ENCODE peak calls at places on chromosomes 7 and 10, in six cellular contexts. K, F, W, M, T and R are unnamed samples.
A peak's percentile ranks its signal among the peaks of the same experiment; 100 is the strongest.

GRCh38 chr10:88178758-88179157 is 315.3 kb downstream of the PTEN start:
- DNase-seq in K (no peak), T (no peak), F (no peak), W (no peak), M (no peak), R (no peak)

GRCh38 chr7:44046321-44047061 is 2.0 kb downstream of the DBNL start:
- DNase-seq in M (no peak), K (no peak), W (no peak), F (peak; percentile 55), T (no peak), R (no peak)

GRCh38 chr7:50793115-50793946 is 10.6 kb upstream of the GRB10 start:
- DNase-seq in K (peak; percentile 85), W (peak; percentile 30), M (peak; percentile 83), T (no peak), F (peak; percentile 87), R (no peak)

GRCh38 chr7:93119191-93119905 is 1.6 kb upstream of the SAMD9 start:
- DNase-seq in M (no peak), W (no peak), K (no peak), F (no peak), T (no peak), R (no peak)

GRCh38 chr10:31194986-31195385 is 124.0 kb upstream of the ZEB1 start:
- DNase-seq in K (no peak), W (no peak), F (no peak), M (no peak), T (no peak), R (no peak)

GRCh38 chr10:100723769-100724530 is 21.4 kb upstream of the PAX2 start:
- DNase-seq in F (peak; percentile 28), M (no peak), T (no peak), K (no peak), W (no peak), R (no peak)

GRCh38 chr7:139731802-139732470 is 45.9 kb downstream of the HIPK2 start:
- DNase-seq in F (peak; percentile 93), M (peak; percentile 98), K (peak; percentile 94), W (peak; percentile 82), T (peak; percentile 79), R (peak; percentile 44)

GRCh38 chr10:131567279-131568162 is 256.0 kb upstream of the TCERG1L start:
- DNase-seq in K (no peak), W (no peak), F (no peak), T (no peak), M (peak; percentile 41), R (no peak)

GRCh38 chr7:36367561-36367889 is 22.1 kb upstream of the ANLN start:
- DNase-seq in T (no peak), W (no peak), K (no peak), F (no peak), M (no peak), R (no peak)

GRCh38 chr7:107971613-107972012 is 31.3 kb downstream of the LAMB1 start:
- DNase-seq in K (no peak), F (peak; percentile 81), T (no peak), W (no peak), M (no peak), R (no peak)

GRCh38 chr10:92175164-92175563 is 115.7 kb downstream of the CPEB3 start:
- DNase-seq in T (no peak), F (no peak), M (no peak), K (no peak), W (no peak), R (no peak)

GRCh38 chr10:43594944-43595589 is 11.2 kb upstream of the ZNF485 start:
- DNase-seq in M (no peak), T (no peak), K (peak; percentile 22), W (no peak), F (no peak), R (no peak)

GRCh38 chr10:119199231-119199992 is 8.0 kb upstream of the GRK5 start:
- DNase-seq in T (no peak), W (no peak), F (peak; percentile 88), M (peak; percentile 71), K (peak; percentile 73), R (peak; percentile 59)

GRCh38 chr7:26348234-26348851 is 56.7 kb downstream of the SNX10 start:
- DNase-seq in T (no peak), M (no peak), F (no peak), W (no peak), K (peak; percentile 67), R (no peak)

GRCh38 chr7:51229106-51229537 is 87.5 kb downstream of the COBL start:
- DNase-seq in T (no peak), K (no peak), F (no peak), M (no peak), W (no peak), R (no peak)

GRCh38 chr10:62426086-62426485 is 51.9 kb downstream of the ZNF365 start:
- DNase-seq in T (no peak), M (no peak), F (no peak), K (no peak), W (no peak), R (no peak)

GRCh38 chr10:120588311-120588710 is 131.3 kb downstream of the PLPP4 start:
- DNase-seq in W (no peak), F (no peak), K (no peak), T (no peak), M (no peak), R (no peak)

GRCh38 chr7:76383089-76383944 is 24.5 kb upstream of the YWHAG start:
- DNase-seq in T (no peak), K (no peak), F (no peak), W (no peak), M (no peak), R (no peak)

GRCh38 chr10:50605280-50606270 is 18.2 kb downstream of the SGMS1 start:
- DNase-seq in F (peak; percentile 81), K (peak; percentile 83), M (no peak), T (no peak), W (no peak), R (no peak)

GRCh38 chr7:46908770-46909169 is 673.1 kb downstream of the TNS3 start:
- DNase-seq in M (no peak), W (no peak), K (no peak), F (no peak), T (no peak), R (no peak)

GRCh38 chr10:108556176-108556575 is 1367.1 kb downstream of the XPNPEP1 start:
- DNase-seq in M (no peak), F (no peak), W (no peak), T (no peak), K (no peak), R (no peak)

GRCh38 chr7:98483276-98483963 is 82.5 kb upstream of the BAIAP2L1 start:
- DNase-seq in M (no peak), F (no peak), T (no peak), K (no peak), W (no peak), R (no peak)

GRCh38 chr7:82223580-82223979 is 220.0 kb downstream of the CACNA2D1 start:
- DNase-seq in T (no peak), K (no peak), M (no peak), W (no peak), F (no peak), R (no peak)

GRCh38 chr7:19526639-19527038 is 182.2 kb downstream of the POLR1F start:
- DNase-seq in F (no peak), T (no peak), M (no peak), W (no peak), K (no peak), R (no peak)

GRCh38 chr7:48904975-48905374 is 19.4 kb upstream of the CDC14C start:
- DNase-seq in W (no peak), T (no peak), F (no peak), K (no peak), M (no peak), R (no peak)

GRCh38 chr10:13347235-13348156 is 597 bp downstream of the SEPHS1 start:
- DNase-seq in F (peak; percentile 90), M (peak; percentile 89), K (peak; percentile 83), T (peak; percentile 52), W (peak; percentile 65), R (peak; percentile 87)

GRCh38 chr7:1561036-1561940 is 5.3 kb upstream of the TMEM184A start:
- DNase-seq in W (no peak), K (no peak), T (no peak), M (no peak), F (no peak), R (no peak)
- H3K27ac ChIP-seq in W (no peak overlapping the region), K (no peak overlapping the region), T (no peak overlapping the region), M (no peak overlapping the region), F (no peak overlapping the region), R (no peak overlapping the region)

GRCh38 chr7:16739863-16740622 is 13.5 kb upstream of the TSPAN13 start:
- DNase-seq in W (no peak), K (peak; percentile 29), F (no peak), T (no peak), M (no peak), R (no peak)
- H3K4me3 ChIP-seq in W (no peak overlapping the region), K (no peak overlapping the region), F (no peak overlapping the region), T (no peak overlapping the region), M (no peak overlapping the region), R (no peak overlapping the region)

GRCh38 chr7:129951076-129952011 is 1.4 kb downstream of the UBE2H start:
- DNase-seq in W (no peak), M (peak; percentile 62), K (peak; percentile 32), T (no peak), F (peak; percentile 65), R (no peak)

GRCh38 chr7:129950191-129950940 is 2.4 kb downstream of the UBE2H start:
- DNase-seq in K (no peak), F (peak; percentile 54), W (no peak), M (no peak), T (no peak), R (no peak)

GRCh38 chr7:129952164-129952652 is 552 bp downstream of the UBE2H start:
- DNase-seq in K (peak; percentile 66), M (peak; percentile 76), F (peak; percentile 71), T (no peak), W (no peak), R (peak; percentile 67)

GRCh38 chr7:129955993-129956543 is 3.3 kb upstream of the UBE2H start:
- DNase-seq in M (peak; percentile 4), F (peak; percentile 12), K (no peak), T (no peak), W (no peak), R (no peak)

GRCh38 chr7:129952653-129953560 is at the start of gene UBE2H:
- DNase-seq in W (peak; percentile 91), F (peak; percentile 96), T (peak; percentile 49), M (peak; percentile 94), K (peak; percentile 91), R (peak; percentile 94)
- TF ChIP-seq CTCF in W (no peak), F (no peak), T (no peak), M (no peak), K (no peak), R (no peak)

GRCh38 chr7:28395404-28395803 is 16.9 kb upstream of the CREB5 start:
- DNase-seq in F (no peak), K (no peak), M (no peak), W (no peak), T (no peak), R (no peak)

GRCh38 chr7:28383949-28384348 is 28.4 kb upstream of the CREB5 start:
- DNase-seq in F (no peak), M (no peak), T (no peak), W (no peak), K (no peak), R (no peak)

GRCh38 chr7:28392289-28392688 is 20.0 kb upstream of the CREB5 start:
- DNase-seq in M (no peak), K (no peak), W (no peak), T (no peak), F (no peak), R (no peak)

GRCh38 chr7:28389504-28390385 is 22.6 kb upstream of the CREB5 start:
- DNase-seq in W (no peak), K (no peak), F (no peak), T (no peak), M (no peak), R (peak; percentile 33)
- H3K27ac ChIP-seq in W (no peak overlapping the region), K (no peak overlapping the region), F (no peak overlapping the region), T (no peak overlapping the region), M (no peak overlapping the region), R (peak overlapping the region; percentile 56)

GRCh38 chr10:26391701-26392695 is 46.1 kb upstream of the APBB1IP start:
- DNase-seq in T (no peak), W (no peak), K (no peak), M (no peak), F (no peak), R (peak; percentile 41)
- H3K4me3 ChIP-seq in T (peak overlapping the region; percentile 47), W (peak overlapping the region; percentile 20), K (no peak overlapping the region), M (peak overlapping the region; percentile 15), F (no peak overlapping the region), R (peak overlapping the region; percentile 15)